ENCODE peak calls at places on chromosome 9, in nine cellular contexts. J, C, K, E, T, B, V, W and X are unnamed samples.

GRCh38 chr9:116355153-116355827 is 201.7 kb downstream of the PAPPA start:
- DNase-seq in K (no peak), W (peak), B (peak), T (peak), J (no peak), E (peak), V (peak), C (no peak), X (no peak)

GRCh38 chr9:89421595-89421994 is 76.3 kb downstream of the SEMA4D start:
- DNase-seq in B (peak), E (peak), J (no peak), T (no peak), K (no peak), V (no peak), W (no peak), C (no peak), X (no peak)

GRCh38 chr9:17349816-17350215 is 215.0 kb downstream of the CNTLN start:
- DNase-seq in K (no peak), V (peak), B (peak), E (peak), J (peak), T (no peak), W (no peak), C (no peak), X (no peak)

GRCh38 chr9:111412280-111412679 is 71.9 kb downstream of the ECPAS start:
- DNase-seq in T (no peak), V (no peak), E (no peak), K (no peak), W (no peak), B (no peak), C (no peak), J (no peak), X (no peak)

GRCh38 chr9:109986423-109987055 is 206.5 kb downstream of the PALM2AKAP2 start:
- DNase-seq in B (peak), V (peak), T (peak), E (peak), J (peak), C (no peak), K (peak), W (no peak), X (no peak)

GRCh38 chr9:126642839-126643238 is 29.1 kb downstream of the LMX1B start:
- DNase-seq in C (no peak), J (no peak), W (no peak), E (no peak), K (no peak), V (no peak), T (no peak), B (no peak), X (no peak)

GRCh38 chr9:33426843-33427293 is 20.5 kb downstream of the AQP3 start:
- DNase-seq in V (no peak), C (no peak), W (no peak), E (no peak), J (no peak), T (no peak), B (no peak), K (no peak), X (no peak)

GRCh38 chr9:131289301-131290038 is at the start of gene PLPP7:
- DNase-seq in T (no peak), B (peak), W (peak), J (peak), C (no peak), K (no peak), V (peak), E (peak), X (no peak)

GRCh38 chr9:22992781-22993180 is 546.2 kb downstream of the DMRTA1 start:
- DNase-seq in T (no peak), W (no peak), E (no peak), B (no peak), K (no peak), V (no peak), J (no peak), C (no peak), X (no peak)

GRCh38 chr9:81052846-81053245 is 636.5 kb downstream of the TLE1 start:
- DNase-seq in C (no peak), J (peak), E (peak), K (no peak), B (peak), V (peak), W (no peak), T (peak), X (no peak)

DNA sequence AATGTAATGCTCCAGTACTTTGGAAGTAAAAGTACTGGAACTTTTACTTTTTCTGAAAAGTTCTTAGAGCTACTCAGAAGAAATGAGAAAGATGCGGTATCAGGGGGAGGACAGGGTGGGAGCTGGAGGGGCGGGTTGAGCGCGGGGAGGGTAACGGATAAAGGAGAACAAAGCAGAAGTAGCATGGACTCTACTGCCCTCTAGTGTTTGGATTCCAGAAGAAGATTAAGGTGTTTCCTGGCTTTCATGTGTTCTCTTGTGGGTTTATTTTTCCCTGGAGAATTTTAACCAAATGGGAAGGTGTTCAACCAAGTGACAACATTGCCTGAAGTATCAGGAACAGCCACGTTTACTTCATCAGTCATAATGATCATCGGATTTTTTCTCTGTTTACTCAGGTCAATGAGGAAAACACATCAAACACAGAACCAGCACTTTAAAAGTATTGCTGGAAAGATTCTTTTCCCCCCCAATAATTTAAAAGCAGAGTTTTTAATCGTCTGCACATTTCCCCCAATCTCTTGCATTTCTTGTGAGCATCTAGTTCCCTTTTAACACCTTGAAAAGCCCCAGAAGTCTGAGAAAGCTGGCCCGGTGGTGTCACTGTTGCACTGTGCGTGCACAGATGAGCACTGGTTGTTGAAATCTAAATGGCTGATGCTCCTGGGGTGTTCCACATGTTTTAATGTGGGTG is 190.6 kb downstream of the MPDZ start:
- DNase-seq in T (peak), C (peak), J (peak), E (peak), K (no peak), B (peak), V (peak), W (peak), X (no peak)
- H2AFZ ChIP-seq in T (peak), C (peak), J (no peak), E (no peak), K (peak), B (no peak), V (no peak), W (no peak), X (no peak)

GRCh38 chr9:113522858-113523257 is 59.3 kb downstream of the RGS3 start:
- DNase-seq in B (no peak), V (no peak), C (no peak), T (no peak), K (no peak), E (no peak), W (no peak), J (no peak), X (no peak)
- H2AFZ ChIP-seq in B (no peak), V (no peak), C (no peak), T (no peak), K (no peak), E (no peak), W (no peak), J (no peak), X (no peak)

DNA sequence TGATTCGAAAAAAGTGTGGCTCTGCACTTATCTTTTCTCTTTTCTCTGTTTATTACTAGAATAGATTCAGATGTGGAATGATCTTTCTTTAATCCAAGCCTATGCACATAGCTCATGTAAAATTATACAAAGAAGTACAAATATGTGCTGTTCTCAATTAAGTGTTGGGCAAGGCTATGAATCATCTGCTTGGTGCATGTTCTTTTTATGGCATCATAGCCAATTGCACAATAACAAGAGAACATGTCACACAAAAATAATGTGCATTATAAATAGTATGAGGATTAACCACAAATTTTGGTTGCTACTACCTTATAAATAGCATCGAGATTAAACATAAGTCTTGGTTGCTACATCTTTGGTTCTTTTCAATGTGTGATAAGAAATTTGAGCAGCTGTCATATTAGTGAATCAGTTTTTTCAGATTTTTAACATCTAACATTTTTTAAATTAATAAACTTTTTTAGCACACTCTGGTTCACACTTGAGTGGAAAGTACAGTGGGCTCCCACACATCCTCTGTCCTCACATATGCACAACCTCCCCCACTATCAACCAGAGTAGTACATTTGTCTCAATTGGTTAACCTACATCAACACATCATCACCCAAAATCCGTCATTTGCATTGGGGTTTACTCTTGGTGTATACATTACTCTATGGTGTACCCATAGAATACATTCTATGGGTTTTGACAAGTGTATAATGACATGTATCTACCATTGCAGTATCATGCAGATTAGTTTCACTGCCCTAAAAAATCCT is 6.8 kb upstream of the RECK start:
- DNase-seq in V (peak), W (no peak), C (no peak), E (peak), T (peak), J (peak), B (peak), K (peak), X (no peak)
- H2AFZ ChIP-seq in V (no peak), W (no peak), C (no peak), E (no peak), T (no peak), J (no peak), B (no peak), K (no peak), X (no peak)

GRCh38 chr9:124078641-124079040 is 67.1 kb downstream of the LHX2 start:
- DNase-seq in E (peak), K (peak), W (no peak), B (peak), J (peak), C (no peak), V (peak), T (peak), X (no peak)

GRCh38 chr9:124075761-124076160 is 64.2 kb downstream of the LHX2 start:
- DNase-seq in C (no peak), W (no peak), E (no peak), V (no peak), B (no peak), T (no peak), J (no peak), K (no peak), X (no peak)

GRCh38 chr9:124077915-124078572 is 66.5 kb downstream of the LHX2 start:
- DNase-seq in E (no peak), C (peak), W (no peak), B (no peak), J (peak), K (peak), T (peak), V (no peak), X (no peak)

GRCh38 chr9:124082622-124083021 is 71.1 kb downstream of the LHX2 start:
- DNase-seq in B (no peak), E (no peak), J (no peak), K (no peak), V (no peak), C (no peak), W (no peak), T (no peak), X (no peak)

DNA sequence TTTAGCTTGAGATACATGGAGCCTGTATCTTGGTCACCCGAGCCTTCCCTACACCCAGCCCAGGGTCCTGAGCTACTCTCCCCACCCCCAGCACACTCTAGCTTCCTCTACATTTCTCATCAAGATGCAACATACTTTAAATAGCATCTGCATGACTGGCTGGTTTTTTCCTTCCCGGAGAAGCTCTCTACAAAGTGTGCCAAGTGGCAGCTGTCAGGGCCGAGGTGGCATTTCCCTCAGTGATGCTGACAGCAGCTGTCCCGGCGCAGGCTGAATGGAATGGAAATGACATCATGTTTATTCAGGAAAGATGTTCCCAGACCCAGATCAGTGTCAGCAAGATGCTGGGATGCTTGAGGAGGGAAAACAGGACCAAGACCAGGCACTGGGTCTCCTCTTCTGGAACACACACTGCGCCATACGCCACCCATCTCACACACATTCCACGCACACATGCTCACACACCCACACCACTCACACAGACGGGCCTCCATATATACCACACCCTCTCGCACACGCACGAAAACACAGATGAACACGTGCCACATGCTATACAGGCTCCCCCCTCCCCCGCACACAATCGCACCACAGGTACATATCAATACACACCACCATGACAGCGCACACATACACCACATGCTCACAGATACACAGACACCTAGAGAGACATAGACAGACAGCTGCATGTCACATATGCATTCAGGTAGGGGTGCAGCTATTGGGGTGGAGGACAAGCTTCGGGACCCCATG is 67.8 kb downstream of the LHX2 start:
- DNase-seq in E (peak), V (peak), C (no peak), W (peak), K (peak), T (no peak), B (peak), J (peak), X (no peak)
- H2AFZ ChIP-seq in E (peak), V (no peak), C (no peak), W (no peak), K (no peak), T (no peak), B (no peak), J (no peak), X (no peak)

GRCh38 chr9:136107953-136108647 is 10.6 kb downstream of the TMEM250 start:
- DNase-seq in B (no peak), C (no peak), V (no peak), K (peak), J (no peak), E (no peak), W (no peak), T (peak), X (no peak)
- H2AFZ ChIP-seq in B (no peak), C (no peak), V (no peak), K (no peak), J (no peak), E (peak), W (no peak), T (no peak), X (no peak)

GRCh38 chr9:96483733-96484240 is 33.8 kb downstream of the HABP4 start:
- DNase-seq in J (no peak), E (no peak), C (no peak), T (no peak), W (no peak), V (no peak), B (no peak), K (no peak), X (no peak)
- H2AFZ ChIP-seq in J (no peak), E (no peak), C (no peak), T (no peak), W (no peak), V (no peak), B (no peak), K (no peak), X (no peak)

DNA sequence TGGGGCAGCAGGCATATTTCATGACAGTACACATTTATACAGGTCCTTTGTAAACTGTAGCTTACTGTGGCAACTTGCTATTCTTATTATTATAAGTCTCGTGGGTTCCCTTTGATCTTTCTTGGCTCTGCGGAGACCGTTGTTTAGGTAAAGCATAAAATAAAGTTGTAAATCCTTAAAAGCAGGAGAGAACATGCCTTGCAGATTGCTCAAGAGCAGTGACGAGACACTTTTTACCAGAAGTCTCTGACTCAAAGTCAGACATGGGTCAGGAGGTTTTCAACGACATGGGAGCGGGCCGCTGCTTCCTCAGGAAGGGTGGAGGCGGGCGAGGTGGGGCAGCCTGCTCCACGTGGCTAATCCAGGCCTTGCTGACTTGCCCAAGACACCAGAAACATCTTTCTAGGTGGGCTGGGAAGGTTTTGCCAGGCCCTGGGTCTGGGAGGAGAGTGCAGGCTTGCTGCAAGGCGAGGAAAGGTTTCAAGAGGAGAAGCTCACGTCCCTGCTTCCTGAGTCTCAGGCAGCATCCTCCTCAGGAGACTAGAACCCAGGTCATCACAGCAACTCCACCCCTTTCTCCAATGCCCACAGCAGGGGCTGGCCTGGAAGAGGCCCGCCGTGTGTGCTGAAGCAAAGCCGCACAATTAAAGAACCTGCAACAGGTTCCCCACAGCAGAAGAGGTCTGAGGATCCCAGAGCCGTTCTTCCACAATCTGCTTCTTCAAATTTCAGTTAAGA is 6.5 kb downstream of the TBC1D2 start:
- DNase-seq in J (peak), T (peak), W (no peak), V (peak), C (no peak), B (peak), E (peak), K (peak), X (no peak)
- H2AFZ ChIP-seq in J (no peak), T (peak), W (no peak), V (no peak), C (no peak), B (peak), E (peak), K (no peak), X (no peak)

GRCh38 chr9:120868676-120869359 is 8.2 kb downstream of the PHF19 start:
- DNase-seq in C (peak), W (peak), J (peak), B (peak), T (peak), E (peak), K (peak), V (peak), X (peak)
- H2AFZ ChIP-seq in C (no peak), W (peak), J (peak), B (peak), T (peak), E (peak), K (no peak), V (peak), X (peak)

GRCh38 chr9:8782237-8782636 is 982.7 kb upstream of the DMAC1 start:
- DNase-seq in C (no peak), B (no peak), E (no peak), K (no peak), T (no peak), W (no peak), V (peak), J (no peak), X (no peak)

GRCh38 chr9:8783999-8784398 is 984.4 kb upstream of the DMAC1 start:
- DNase-seq in E (no peak), C (no peak), J (no peak), B (no peak), K (no peak), W (no peak), T (no peak), V (peak), X (no peak)

GRCh38 chr9:8779478-8779877 is 979.9 kb upstream of the DMAC1 start:
- DNase-seq in J (no peak), K (no peak), E (no peak), B (no peak), W (no peak), V (no peak), C (no peak), T (no peak), X (no peak)

GRCh38 chr9:8780386-8780785 is 980.8 kb upstream of the DMAC1 start:
- DNase-seq in J (no peak), W (no peak), E (no peak), K (no peak), T (no peak), B (no peak), C (no peak), V (no peak), X (no peak)

DNA sequence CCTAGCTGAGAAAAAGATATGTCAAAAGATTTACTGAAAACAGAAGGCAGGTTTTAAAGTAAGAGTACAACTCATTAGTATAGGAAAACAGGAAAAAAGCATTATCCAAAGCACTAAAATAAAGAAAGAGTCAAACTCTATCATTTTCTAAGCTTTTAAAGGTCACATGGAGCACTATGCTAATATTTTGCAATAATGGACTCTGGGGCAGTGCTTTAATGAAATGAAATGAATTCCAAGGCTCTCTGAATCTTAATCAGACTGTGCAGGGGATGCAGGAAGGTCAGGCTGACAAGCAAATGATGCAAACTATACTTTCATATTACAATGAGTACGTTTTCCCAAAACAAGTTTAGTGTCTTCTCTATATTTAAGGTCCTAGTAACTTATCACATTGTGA is 981.9 kb upstream of the DMAC1 start:
- DNase-seq in T (no peak), J (no peak), K (no peak), E (no peak), B (no peak), V (no peak), C (no peak), W (no peak), X (no peak)
- H2AFZ ChIP-seq in T (no peak), J (no peak), K (no peak), E (no peak), B (no peak), V (no peak), C (no peak), W (no peak), X (no peak)